ENCODE peak calls at places on chromosomes 11 and 22, in six cellular contexts. One of them, this sample, is unnamed.

GRCh38 chr11:127105578-127105977 is 105.0 kb upstream of the KIRREL3 start:
- DNase-seq in non-pigmented ciliary epithelial cell: no peak
- DNase-seq in stimulated activated CD4-positive, alpha-beta T cell treated with anti-CD3 and anti-CD28 coated beads, Interleukin-15, amount 100 ng/mL, for 48 hours: no peak
- DNase-seq in AML-193: no peak
- DNase-seq in H4: no peak
- DNase-seq in ELR: no peak
- DNase-seq in this sample: no peak

GRCh38 chr22:42959472-42960145 is 55.3 kb downstream of the PACSIN2 start:
- DNase-seq in non-pigmented ciliary epithelial cell: peak; percentile 76
- DNase-seq in stimulated activated CD4-positive, alpha-beta T cell treated with anti-CD3 and anti-CD28 coated beads, Interleukin-15, amount 100 ng/mL, for 48 hours: no peak
- DNase-seq in AML-193: no peak
- DNase-seq in H4: peak; percentile 86
- DNase-seq in ELR: peak; percentile 68
- DNase-seq in this sample: peak; percentile 69

GRCh38 chr11:62770778-62771143 is 435 bp upstream of the TAF6L start:
- DNase-seq in non-pigmented ciliary epithelial cell: no peak
- DNase-seq in stimulated activated CD4-positive, alpha-beta T cell treated with anti-CD3 and anti-CD28 coated beads, Interleukin-15, amount 100 ng/mL, for 48 hours: no peak
- DNase-seq in AML-193: no peak
- DNase-seq in H4: no peak
- DNase-seq in ELR: no peak
- DNase-seq in this sample: peak; percentile 75

GRCh38 chr11:111911563-111912401 is at the start of gene CRYAB:
- DNase-seq in non-pigmented ciliary epithelial cell: no peak
- DNase-seq in stimulated activated CD4-positive, alpha-beta T cell treated with anti-CD3 and anti-CD28 coated beads, Interleukin-15, amount 100 ng/mL, for 48 hours: no peak
- DNase-seq in AML-193: no peak
- DNase-seq in H4: peak; percentile 33
- DNase-seq in ELR: peak; percentile 40
- DNase-seq in this sample: no peak

GRCh38 chr11:36763187-36763586 is 165.2 kb upstream of the RAG2 start:
- DNase-seq in non-pigmented ciliary epithelial cell: no peak
- DNase-seq in stimulated activated CD4-positive, alpha-beta T cell treated with anti-CD3 and anti-CD28 coated beads, Interleukin-15, amount 100 ng/mL, for 48 hours: no peak
- DNase-seq in AML-193: no peak
- DNase-seq in H4: no peak
- DNase-seq in ELR: no peak
- DNase-seq in this sample: no peak

GRCh38 chr11:92536895-92537294 is 312.3 kb downstream of the FAT3 start:
- DNase-seq in non-pigmented ciliary epithelial cell: no peak
- DNase-seq in stimulated activated CD4-positive, alpha-beta T cell treated with anti-CD3 and anti-CD28 coated beads, Interleukin-15, amount 100 ng/mL, for 48 hours: no peak
- DNase-seq in AML-193: no peak
- DNase-seq in H4: no peak
- DNase-seq in ELR: no peak
- DNase-seq in this sample: no peak

GRCh38 chr11:2644844-2645778 is 54.7 kb downstream of the KCNQ1OT1 start:
- DNase-seq in non-pigmented ciliary epithelial cell: no peak
- DNase-seq in stimulated activated CD4-positive, alpha-beta T cell treated with anti-CD3 and anti-CD28 coated beads, Interleukin-15, amount 100 ng/mL, for 48 hours: no peak
- DNase-seq in AML-193: no peak
- DNase-seq in H4: no peak
- DNase-seq in ELR: no peak
- DNase-seq in this sample: no peak

GRCh38 chr22:40512426-40513136 is 123.9 kb downstream of the MRTFA start:
- DNase-seq in non-pigmented ciliary epithelial cell: peak; percentile 79
- DNase-seq in stimulated activated CD4-positive, alpha-beta T cell treated with anti-CD3 and anti-CD28 coated beads, Interleukin-15, amount 100 ng/mL, for 48 hours: no peak
- DNase-seq in AML-193: no peak
- DNase-seq in H4: peak; percentile 96
- DNase-seq in ELR: peak; percentile 94
- DNase-seq in this sample: no peak

GRCh38 chr11:31671681-31672080 is 139.4 kb downstream of the PAX6 start:
- DNase-seq in non-pigmented ciliary epithelial cell: no peak
- DNase-seq in stimulated activated CD4-positive, alpha-beta T cell treated with anti-CD3 and anti-CD28 coated beads, Interleukin-15, amount 100 ng/mL, for 48 hours: no peak
- DNase-seq in AML-193: no peak
- DNase-seq in H4: no peak
- DNase-seq in ELR: no peak
- DNase-seq in this sample: no peak

GRCh38 chr11:118608268-118609214 is 1.1 kb downstream of the PHLDB1 start:
- DNase-seq in non-pigmented ciliary epithelial cell: no peak
- DNase-seq in stimulated activated CD4-positive, alpha-beta T cell treated with anti-CD3 and anti-CD28 coated beads, Interleukin-15, amount 100 ng/mL, for 48 hours: peak; percentile 36
- DNase-seq in AML-193: no peak
- DNase-seq in H4: peak; percentile 42
- DNase-seq in ELR: peak; percentile 86
- DNase-seq in this sample: peak; percentile 8

GRCh38 chr11:114447444-114447843 is 8.2 kb downstream of the REXO2 start:
- DNase-seq in non-pigmented ciliary epithelial cell: no peak
- DNase-seq in stimulated activated CD4-positive, alpha-beta T cell treated with anti-CD3 and anti-CD28 coated beads, Interleukin-15, amount 100 ng/mL, for 48 hours: no peak
- DNase-seq in AML-193: no peak
- DNase-seq in H4: no peak
- DNase-seq in ELR: no peak
- DNase-seq in this sample: no peak

GRCh38 chr11:112019066-112019465 is 6.1 kb upstream of the DLAT start:
- DNase-seq in non-pigmented ciliary epithelial cell: no peak
- DNase-seq in stimulated activated CD4-positive, alpha-beta T cell treated with anti-CD3 and anti-CD28 coated beads, Interleukin-15, amount 100 ng/mL, for 48 hours: no peak
- DNase-seq in AML-193: no peak
- DNase-seq in H4: no peak
- DNase-seq in ELR: no peak
- DNase-seq in this sample: no peak

GRCh38 chr11:128624269-128625170 is 37.2 kb upstream of the ETS1 start:
- DNase-seq in non-pigmented ciliary epithelial cell: no peak
- DNase-seq in stimulated activated CD4-positive, alpha-beta T cell treated with anti-CD3 and anti-CD28 coated beads, Interleukin-15, amount 100 ng/mL, for 48 hours: no peak
- DNase-seq in AML-193: peak; percentile 42
- DNase-seq in H4: no peak
- DNase-seq in ELR: no peak
- DNase-seq in this sample: peak; percentile 12

GRCh38 chr22:21951931-21952465 is 650 bp downstream of the PPM1F start:
- DNase-seq in non-pigmented ciliary epithelial cell: no peak
- DNase-seq in stimulated activated CD4-positive, alpha-beta T cell treated with anti-CD3 and anti-CD28 coated beads, Interleukin-15, amount 100 ng/mL, for 48 hours: no peak
- DNase-seq in AML-193: peak; percentile 17
- DNase-seq in H4: no peak
- DNase-seq in ELR: peak; percentile 63
- DNase-seq in this sample: peak; percentile 21

GRCh38 chr11:82229346-82229745 is 504.3 kb downstream of the FAM181B start:
- DNase-seq in non-pigmented ciliary epithelial cell: peak; percentile 0
- DNase-seq in stimulated activated CD4-positive, alpha-beta T cell treated with anti-CD3 and anti-CD28 coated beads, Interleukin-15, amount 100 ng/mL, for 48 hours: no peak
- DNase-seq in AML-193: peak; percentile 19
- DNase-seq in H4: peak; percentile 10
- DNase-seq in ELR: peak; percentile 0
- DNase-seq in this sample: peak; percentile 65

GRCh38 chr22:38974170-38974825 is 7.8 kb upstream of the APOBEC3B start:
- DNase-seq in non-pigmented ciliary epithelial cell: no peak
- DNase-seq in stimulated activated CD4-positive, alpha-beta T cell treated with anti-CD3 and anti-CD28 coated beads, Interleukin-15, amount 100 ng/mL, for 48 hours: no peak
- DNase-seq in AML-193: no peak
- DNase-seq in H4: no peak
- DNase-seq in ELR: no peak
- DNase-seq in this sample: no peak

GRCh38 chr11:44143987-44144909 is 48.8 kb downstream of the EXT2 start:
- DNase-seq in non-pigmented ciliary epithelial cell: no peak
- DNase-seq in stimulated activated CD4-positive, alpha-beta T cell treated with anti-CD3 and anti-CD28 coated beads, Interleukin-15, amount 100 ng/mL, for 48 hours: no peak
- DNase-seq in AML-193: no peak
- DNase-seq in H4: no peak
- DNase-seq in ELR: peak; percentile 43
- DNase-seq in this sample: no peak

GRCh38 chr11:34395916-34396555 is 38.2 kb upstream of the ABTB2 start:
- DNase-seq in non-pigmented ciliary epithelial cell: peak; percentile 18
- DNase-seq in stimulated activated CD4-positive, alpha-beta T cell treated with anti-CD3 and anti-CD28 coated beads, Interleukin-15, amount 100 ng/mL, for 48 hours: no peak
- DNase-seq in AML-193: no peak
- DNase-seq in H4: peak; percentile 88
- DNase-seq in ELR: peak; percentile 88
- DNase-seq in this sample: no peak

GRCh38 chr11:103544874-103545273 is 435.6 kb downstream of the DYNC2H1 start:
- DNase-seq in non-pigmented ciliary epithelial cell: no peak
- DNase-seq in stimulated activated CD4-positive, alpha-beta T cell treated with anti-CD3 and anti-CD28 coated beads, Interleukin-15, amount 100 ng/mL, for 48 hours: no peak
- DNase-seq in AML-193: no peak
- DNase-seq in H4: peak; percentile 51
- DNase-seq in ELR: no peak
- DNase-seq in this sample: no peak

GRCh38 chr11:128903248-128904041 is 12.3 kb downstream of the KCNJ5 start:
- DNase-seq in non-pigmented ciliary epithelial cell: no peak
- DNase-seq in stimulated activated CD4-positive, alpha-beta T cell treated with anti-CD3 and anti-CD28 coated beads, Interleukin-15, amount 100 ng/mL, for 48 hours: no peak
- DNase-seq in AML-193: no peak
- DNase-seq in H4: peak; percentile 17
- DNase-seq in ELR: peak; percentile 67
- DNase-seq in this sample: peak; percentile 61

GRCh38 chr11:103862827-103863213 is 173.6 kb upstream of the DDI1 start:
- DNase-seq in non-pigmented ciliary epithelial cell: no peak
- DNase-seq in stimulated activated CD4-positive, alpha-beta T cell treated with anti-CD3 and anti-CD28 coated beads, Interleukin-15, amount 100 ng/mL, for 48 hours: no peak
- DNase-seq in AML-193: no peak
- DNase-seq in H4: no peak
- DNase-seq in ELR: no peak
- DNase-seq in this sample: no peak

GRCh38 chr11:75212463-75212862 is 28.1 kb upstream of the TPBGL start:
- DNase-seq in non-pigmented ciliary epithelial cell: no peak
- DNase-seq in stimulated activated CD4-positive, alpha-beta T cell treated with anti-CD3 and anti-CD28 coated beads, Interleukin-15, amount 100 ng/mL, for 48 hours: no peak
- DNase-seq in AML-193: no peak
- DNase-seq in H4: no peak
- DNase-seq in ELR: no peak
- DNase-seq in this sample: no peak

GRCh38 chr11:111253630-111254029 is 8.1 kb downstream of the POU2AF2 start:
- DNase-seq in non-pigmented ciliary epithelial cell: no peak
- DNase-seq in stimulated activated CD4-positive, alpha-beta T cell treated with anti-CD3 and anti-CD28 coated beads, Interleukin-15, amount 100 ng/mL, for 48 hours: no peak
- DNase-seq in AML-193: no peak
- DNase-seq in H4: no peak
- DNase-seq in ELR: no peak
- DNase-seq in this sample: no peak

GRCh38 chr11:2791521-2792375 is 92.0 kb upstream of the KCNQ1OT1 start:
- DNase-seq in non-pigmented ciliary epithelial cell: no peak
- DNase-seq in stimulated activated CD4-positive, alpha-beta T cell treated with anti-CD3 and anti-CD28 coated beads, Interleukin-15, amount 100 ng/mL, for 48 hours: no peak
- DNase-seq in AML-193: no peak
- DNase-seq in H4: no peak
- DNase-seq in ELR: no peak
- DNase-seq in this sample: no peak

GRCh38 chr22:38709306-38709705 is 3.6 kb downstream of the GTPBP1 start:
- DNase-seq in non-pigmented ciliary epithelial cell: no peak
- DNase-seq in stimulated activated CD4-positive, alpha-beta T cell treated with anti-CD3 and anti-CD28 coated beads, Interleukin-15, amount 100 ng/mL, for 48 hours: no peak
- DNase-seq in AML-193: peak; percentile 6
- DNase-seq in H4: no peak
- DNase-seq in ELR: no peak
- DNase-seq in this sample: peak; percentile 31

GRCh38 chr11:7665473-7666291 is 7.6 kb downstream of the CYB5R2 start:
- DNase-seq in non-pigmented ciliary epithelial cell: no peak
- DNase-seq in stimulated activated CD4-positive, alpha-beta T cell treated with anti-CD3 and anti-CD28 coated beads, Interleukin-15, amount 100 ng/mL, for 48 hours: peak; percentile 61
- DNase-seq in AML-193: peak; percentile 47
- DNase-seq in H4: peak; percentile 81
- DNase-seq in ELR: peak; percentile 72
- DNase-seq in this sample: peak; percentile 49

GRCh38 chr22:36457688-36458450 is 23.6 kb downstream of the TXN2 start:
- DNase-seq in non-pigmented ciliary epithelial cell: no peak
- DNase-seq in stimulated activated CD4-positive, alpha-beta T cell treated with anti-CD3 and anti-CD28 coated beads, Interleukin-15, amount 100 ng/mL, for 48 hours: no peak
- DNase-seq in AML-193: no peak
- DNase-seq in H4: no peak
- DNase-seq in ELR: no peak
- DNase-seq in this sample: no peak

GRCh38 chr11:101127348-101127698 is 2.3 kb downstream of the PGR start:
- DNase-seq in non-pigmented ciliary epithelial cell: no peak
- DNase-seq in stimulated activated CD4-positive, alpha-beta T cell treated with anti-CD3 and anti-CD28 coated beads, Interleukin-15, amount 100 ng/mL, for 48 hours: no peak
- DNase-seq in AML-193: no peak
- DNase-seq in H4: no peak
- DNase-seq in ELR: no peak
- DNase-seq in this sample: no peak

GRCh38 chr11:111299111-111300026 is 1.0 kb downstream of the POU2AF3 start:
- DNase-seq in non-pigmented ciliary epithelial cell: no peak
- DNase-seq in stimulated activated CD4-positive, alpha-beta T cell treated with anti-CD3 and anti-CD28 coated beads, Interleukin-15, amount 100 ng/mL, for 48 hours: no peak
- DNase-seq in AML-193: no peak
- DNase-seq in H4: peak; percentile 22
- DNase-seq in ELR: peak; percentile 46
- DNase-seq in this sample: no peak

GRCh38 chr11:44573333-44573732 is 7.9 kb downstream of the CD82 start:
- DNase-seq in non-pigmented ciliary epithelial cell: no peak
- DNase-seq in stimulated activated CD4-positive, alpha-beta T cell treated with anti-CD3 and anti-CD28 coated beads, Interleukin-15, amount 100 ng/mL, for 48 hours: no peak
- DNase-seq in AML-193: no peak
- DNase-seq in H4: no peak
- DNase-seq in ELR: peak; percentile 59
- DNase-seq in this sample: no peak

GRCh38 chr11:9092085-9092484 is 686 bp upstream of the SCUBE2 start:
- DNase-seq in non-pigmented ciliary epithelial cell: no peak
- DNase-seq in stimulated activated CD4-positive, alpha-beta T cell treated with anti-CD3 and anti-CD28 coated beads, Interleukin-15, amount 100 ng/mL, for 48 hours: no peak
- DNase-seq in AML-193: no peak
- DNase-seq in H4: no peak
- DNase-seq in ELR: no peak
- DNase-seq in this sample: no peak

GRCh38 chr11:6703247-6704063 is 20.3 kb upstream of the MRPL17 start:
- DNase-seq in non-pigmented ciliary epithelial cell: no peak
- DNase-seq in stimulated activated CD4-positive, alpha-beta T cell treated with anti-CD3 and anti-CD28 coated beads, Interleukin-15, amount 100 ng/mL, for 48 hours: no peak
- DNase-seq in AML-193: peak; percentile 93
- DNase-seq in H4: peak; percentile 80
- DNase-seq in ELR: peak; percentile 81
- DNase-seq in this sample: peak; percentile 91

This sample was measured in Kasumi-1.